ENCODE peak calls at places on chromosomes 2 and 18, in five cellular contexts. One of them, this sample, is unnamed.

GRCh38 chr2:159131882-159132281 is 154.6 kb downstream of the WDSUB1 start:
- DNase-seq in ovary: no peak
- DNase-seq in A549: peak
- DNase-seq in right atrium auricular region: peak
- DNase-seq in stomach: no peak
- DNase-seq in this sample: no peak

GRCh38 chr2:216014986-216015385 is 1.6 kb upstream of the MREG start:
- DNase-seq in ovary: no peak
- DNase-seq in A549: no peak
- DNase-seq in right atrium auricular region: no peak
- DNase-seq in stomach: no peak
- DNase-seq in this sample: no peak

GRCh38 chr18:51196116-51196810 is 1.2 kb downstream of the MEX3C start:
- DNase-seq in ovary: peak
- DNase-seq in A549: no peak
- DNase-seq in right atrium auricular region: peak
- DNase-seq in stomach: peak
- DNase-seq in this sample: peak

GRCh38 chr18:80109676-80110078 is 615 bp downstream of the ADNP2 start:
- DNase-seq in ovary: peak
- DNase-seq in A549: peak
- DNase-seq in right atrium auricular region: no peak
- DNase-seq in stomach: peak
- DNase-seq in this sample: peak

GRCh38 chr18:25284861-25285574 is 66.9 kb downstream of the ZNF521 start:
- DNase-seq in ovary: peak
- DNase-seq in A549: no peak
- DNase-seq in right atrium auricular region: no peak
- DNase-seq in stomach: no peak
- DNase-seq in this sample: peak

GRCh38 chr2:17800693-17801458 is 15.4 kb upstream of the MSGN1 start:
- DNase-seq in ovary: no peak
- DNase-seq in A549: no peak
- DNase-seq in right atrium auricular region: peak
- DNase-seq in stomach: no peak
- DNase-seq in this sample: no peak

GRCh38 chr2:189265696-189266320 is 86.2 kb upstream of the COL5A2 start:
- DNase-seq in ovary: no peak
- DNase-seq in A549: no peak
- DNase-seq in right atrium auricular region: no peak
- DNase-seq in stomach: no peak
- DNase-seq in this sample: no peak

GRCh38 chr18:79875931-79876461 is 75.5 kb downstream of the SLC66A2 start:
- DNase-seq in ovary: no peak
- DNase-seq in A549: no peak
- DNase-seq in right atrium auricular region: peak
- DNase-seq in stomach: no peak
- DNase-seq in this sample: no peak

GRCh38 chr2:98012561-98012979 is 16.8 kb upstream of the TMEM131 start:
- DNase-seq in ovary: no peak
- DNase-seq in A549: no peak
- DNase-seq in right atrium auricular region: no peak
- DNase-seq in stomach: no peak
- DNase-seq in this sample: no peak

GRCh38 chr2:235526166-235526565 is 32.3 kb downstream of the AGAP1 start:
- DNase-seq in ovary: no peak
- DNase-seq in A549: no peak
- DNase-seq in right atrium auricular region: no peak
- DNase-seq in stomach: no peak
- DNase-seq in this sample: no peak

GRCh38 chr18:50880108-50880465 is 1.2 kb downstream of the ME2 start:
- DNase-seq in ovary: no peak
- DNase-seq in A549: no peak
- DNase-seq in right atrium auricular region: no peak
- DNase-seq in stomach: no peak
- DNase-seq in this sample: no peak

GRCh38 chr2:134104754-134105153 is 149.1 kb upstream of the MGAT5 start:
- DNase-seq in ovary: no peak
- DNase-seq in A549: no peak
- DNase-seq in right atrium auricular region: no peak
- DNase-seq in stomach: no peak
- DNase-seq in this sample: no peak

GRCh38 chr2:177817300-177817699 is 255.3 kb downstream of the PDE11A start:
- DNase-seq in ovary: no peak
- DNase-seq in A549: no peak
- DNase-seq in right atrium auricular region: no peak
- DNase-seq in stomach: no peak
- DNase-seq in this sample: no peak

GRCh38 chr2:174074831-174075230 is 109.7 kb upstream of the SP3 start:
- DNase-seq in ovary: no peak
- DNase-seq in A549: no peak
- DNase-seq in right atrium auricular region: no peak
- DNase-seq in stomach: no peak
- DNase-seq in this sample: no peak

GRCh38 chr2:3001595-3002184 is 375.9 kb downstream of the EIPR1 start:
- DNase-seq in ovary: no peak
- DNase-seq in A549: peak
- DNase-seq in right atrium auricular region: no peak
- DNase-seq in stomach: no peak
- DNase-seq in this sample: no peak

GRCh38 chr18:79046522-79046921 is 22.7 kb upstream of the ATP9B start:
- DNase-seq in ovary: no peak
- DNase-seq in A549: no peak
- DNase-seq in right atrium auricular region: no peak
- DNase-seq in stomach: no peak
- DNase-seq in this sample: peak

GRCh38 chr2:111178730-111179405 is 58.2 kb downstream of the BCL2L11 start:
- DNase-seq in ovary: no peak
- DNase-seq in A549: peak
- DNase-seq in right atrium auricular region: no peak
- DNase-seq in stomach: no peak
- DNase-seq in this sample: no peak

GRCh38 chr2:180715044-180715443 is 265.4 kb upstream of the UBE2E3 start:
- DNase-seq in ovary: no peak
- DNase-seq in A549: no peak
- DNase-seq in right atrium auricular region: no peak
- DNase-seq in stomach: no peak
- DNase-seq in this sample: no peak

GRCh38 chr2:206378835-206379234 is 64.5 kb upstream of the ADAM23 start:
- DNase-seq in ovary: no peak
- DNase-seq in A549: no peak
- DNase-seq in right atrium auricular region: no peak
- DNase-seq in stomach: no peak
- DNase-seq in this sample: no peak

GRCh38 chr2:48450256-48450655 is 79.7 kb upstream of the STON1 start:
- DNase-seq in ovary: no peak
- DNase-seq in A549: no peak
- DNase-seq in right atrium auricular region: no peak
- DNase-seq in stomach: no peak
- DNase-seq in this sample: no peak

GRCh38 chr2:240624011-240624949 is 1.0 kb upstream of the GPR35 start:
- DNase-seq in ovary: no peak
- DNase-seq in A549: no peak
- DNase-seq in right atrium auricular region: no peak
- DNase-seq in stomach: no peak
- DNase-seq in this sample: peak

GRCh38 chr2:149082781-149083180 is 44.3 kb downstream of the LYPD6B start:
- DNase-seq in ovary: no peak
- DNase-seq in A549: no peak
- DNase-seq in right atrium auricular region: no peak
- DNase-seq in stomach: no peak
- DNase-seq in this sample: no peak

GRCh38 chr2:85444629-85445028 is 26.1 kb downstream of the SH2D6 start:
- DNase-seq in ovary: no peak
- DNase-seq in A549: no peak
- DNase-seq in right atrium auricular region: no peak
- DNase-seq in stomach: no peak
- DNase-seq in this sample: no peak

GRCh38 chr2:33796511-33796910 is 197.4 kb upstream of the FAM98A start:
- DNase-seq in ovary: no peak
- DNase-seq in A549: no peak
- DNase-seq in right atrium auricular region: no peak
- DNase-seq in stomach: no peak
- DNase-seq in this sample: no peak

GRCh38 chr2:16739778-16740581 is 74.3 kb upstream of the CYRIA start:
- DNase-seq in ovary: no peak
- DNase-seq in A549: no peak
- DNase-seq in right atrium auricular region: no peak
- DNase-seq in stomach: peak
- DNase-seq in this sample: no peak

GRCh38 chr18:13611616-13612110 is 114.7 kb downstream of the FAM210A start:
- DNase-seq in ovary: no peak
- DNase-seq in A549: no peak
- DNase-seq in right atrium auricular region: peak
- DNase-seq in stomach: no peak
- DNase-seq in this sample: peak

GRCh38 chr2:176088048-176088936 is 4.2 kb upstream of the HOXD13 start:
- DNase-seq in ovary: no peak
- DNase-seq in A549: peak
- DNase-seq in right atrium auricular region: no peak
- DNase-seq in stomach: peak
- DNase-seq in this sample: peak

GRCh38 chr18:6992761-6993160 is 124.8 kb downstream of the LAMA1 start:
- DNase-seq in ovary: no peak
- DNase-seq in A549: no peak
- DNase-seq in right atrium auricular region: no peak
- DNase-seq in stomach: no peak
- DNase-seq in this sample: no peak

GRCh38 chr2:24471662-24472061 is 19.4 kb upstream of the NCOA1 start:
- DNase-seq in ovary: no peak
- DNase-seq in A549: peak
- DNase-seq in right atrium auricular region: no peak
- DNase-seq in stomach: no peak
- DNase-seq in this sample: no peak

GRCh38 chr2:241894681-241895426 is 25.3 kb downstream of the RTP5 start:
- DNase-seq in ovary: peak
- DNase-seq in A549: no peak
- DNase-seq in right atrium auricular region: no peak
- DNase-seq in stomach: peak
- DNase-seq in this sample: no peak

GRCh38 chr2:62817995-62818713 is 112.6 kb downstream of the EHBP1 start:
- DNase-seq in ovary: no peak
- DNase-seq in A549: no peak
- DNase-seq in right atrium auricular region: no peak
- DNase-seq in stomach: no peak
- DNase-seq in this sample: no peak

GRCh38 chr2:55618649-55619055 is 1.2 kb upstream of the PPP4R3B start:
- DNase-seq in ovary: peak
- DNase-seq in A549: peak
- DNase-seq in right atrium auricular region: peak
- DNase-seq in stomach: peak
- DNase-seq in this sample: peak

GRCh38 chr18:31273812-31274527 is 44.0 kb upstream of the DSG1 start:
- DNase-seq in ovary: no peak
- DNase-seq in A549: peak
- DNase-seq in right atrium auricular region: no peak
- DNase-seq in stomach: no peak
- DNase-seq in this sample: no peak

GRCh38 chr2:73930386-73930785 is 3.7 kb downstream of the DGUOK start:
- DNase-seq in ovary: no peak
- DNase-seq in A549: no peak
- DNase-seq in right atrium auricular region: no peak
- DNase-seq in stomach: no peak
- DNase-seq in this sample: no peak
- H3K27ac ChIP-seq in ovary: no peak
- H3K27ac ChIP-seq in A549: no peak
- H3K27ac ChIP-seq in right atrium auricular region: no peak
- H3K27ac ChIP-seq in stomach: no peak
- H3K27ac ChIP-seq in this sample: no peak

DNA sequence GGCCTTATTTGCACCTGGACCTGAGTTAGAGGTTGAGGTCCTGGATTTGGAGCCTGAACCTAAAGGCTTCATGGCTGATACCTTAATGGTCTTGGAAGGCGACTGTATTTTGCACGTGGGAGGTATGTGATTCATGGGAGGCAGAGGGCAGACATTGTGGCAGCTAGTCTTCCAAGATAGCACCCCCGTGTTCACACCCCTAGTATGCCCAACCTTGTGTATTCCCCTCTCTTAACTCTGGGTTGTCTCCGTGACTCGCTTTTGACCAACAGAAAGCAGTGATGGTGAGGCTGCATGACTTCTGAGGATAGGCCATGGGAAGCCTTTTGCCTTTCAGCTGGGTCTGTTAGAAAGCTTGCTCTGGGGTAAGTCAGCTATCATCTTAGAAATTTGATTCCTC is 45.8 kb upstream of the HAAO start:
- DNase-seq in ovary: no peak
- DNase-seq in A549: no peak
- DNase-seq in right atrium auricular region: peak
- DNase-seq in stomach: no peak
- DNase-seq in this sample: no peak
- H3K27ac ChIP-seq in ovary: no peak
- H3K27ac ChIP-seq in A549: no peak
- H3K27ac ChIP-seq in right atrium auricular region: no peak
- H3K27ac ChIP-seq in stomach: no peak
- H3K27ac ChIP-seq in this sample: no peak

DNA sequence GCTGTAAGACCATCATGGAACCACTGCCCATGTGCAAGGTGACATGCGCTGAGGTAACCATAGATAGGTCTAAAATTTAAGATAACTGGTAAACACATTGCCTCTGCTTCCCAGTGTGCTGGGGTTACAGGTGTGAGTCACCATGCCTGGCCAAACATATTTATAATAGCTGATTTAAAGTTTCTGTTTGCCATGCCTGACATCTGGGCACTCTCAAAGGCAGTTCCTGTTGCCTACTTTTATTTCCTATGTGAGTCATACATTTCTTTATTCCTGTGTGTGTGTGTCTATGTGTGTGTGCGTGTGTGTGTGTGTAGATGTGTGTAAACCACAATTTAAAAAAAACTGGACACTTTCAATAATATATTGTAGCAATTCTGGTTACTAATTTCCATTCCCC is 415.2 kb upstream of the NETO1 start:
- DNase-seq in ovary: no peak
- DNase-seq in A549: no peak
- DNase-seq in right atrium auricular region: no peak
- DNase-seq in stomach: no peak
- DNase-seq in this sample: no peak
- H3K27ac ChIP-seq in ovary: no peak
- H3K27ac ChIP-seq in A549: no peak
- H3K27ac ChIP-seq in right atrium auricular region: no peak
- H3K27ac ChIP-seq in stomach: no peak
- H3K27ac ChIP-seq in this sample: no peak

DNA sequence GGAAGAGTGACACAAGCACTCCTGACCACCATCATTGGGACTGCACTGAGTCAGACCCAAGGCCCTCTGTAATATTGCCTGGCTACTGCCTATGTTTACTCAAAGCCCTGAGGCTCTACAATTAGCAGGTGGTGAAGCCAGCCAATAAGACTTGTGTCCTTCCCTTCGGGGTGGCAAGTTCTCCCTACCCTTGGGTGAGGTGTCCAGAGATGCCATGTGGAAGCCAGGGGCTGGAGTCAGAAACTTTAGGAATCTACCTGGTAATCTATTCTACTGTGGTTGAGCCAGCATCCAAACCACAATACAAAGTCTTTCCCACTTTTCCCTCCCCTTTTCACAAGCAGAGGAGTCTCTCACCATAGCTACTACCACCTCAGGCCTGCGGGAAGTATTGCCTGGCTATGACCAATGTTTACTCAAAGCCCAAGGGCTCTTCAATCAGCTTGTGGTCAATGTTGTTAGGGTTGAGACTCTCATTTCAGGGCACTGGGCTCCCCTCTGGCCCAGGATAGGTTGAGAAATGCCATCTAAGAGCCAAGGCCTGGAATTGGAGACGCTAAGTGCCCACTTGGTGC is 17.6 kb downstream of the DHRS9 start:
- DNase-seq in ovary: no peak
- DNase-seq in A549: no peak
- DNase-seq in right atrium auricular region: no peak
- DNase-seq in stomach: no peak
- DNase-seq in this sample: no peak
- H3K27ac ChIP-seq in ovary: no peak
- H3K27ac ChIP-seq in A549: no peak
- H3K27ac ChIP-seq in right atrium auricular region: peak
- H3K27ac ChIP-seq in stomach: no peak
- H3K27ac ChIP-seq in this sample: no peak